ENCODE peak calls at places on chromosomes 2 and 18, in six cellular contexts. One of them, this sample, is unnamed.

GRCh38 chr2:33166287-33166881 is 219.6 kb downstream of the LTBP1 start:
- DNase-seq in PC-3: no peak
- DNase-seq in fibroblast of lung: peak; percentile 74
- DNase-seq in H1: no peak
- DNase-seq in mammary epithelial cell: no peak
- DNase-seq in astrocyte: peak; percentile 69
- DNase-seq in this sample: peak; percentile 78

GRCh38 chr18:61464551-61465102 is 131.4 kb downstream of the CDH20 start:
- DNase-seq in PC-3: no peak
- DNase-seq in fibroblast of lung: peak; percentile 48
- DNase-seq in H1: no peak
- DNase-seq in mammary epithelial cell: no peak
- DNase-seq in astrocyte: peak; percentile 42
- DNase-seq in this sample: no peak

GRCh38 chr2:181813963-181814565 is 77.5 kb upstream of the ITPRID2 start:
- DNase-seq in PC-3: no peak
- DNase-seq in fibroblast of lung: peak; percentile 65
- DNase-seq in H1: no peak
- DNase-seq in mammary epithelial cell: no peak
- DNase-seq in astrocyte: peak; percentile 52
- DNase-seq in this sample: peak; percentile 28

GRCh38 chr2:47232738-47233415 is 77.8 kb upstream of the STPG4 start:
- DNase-seq in PC-3: peak; percentile 19
- DNase-seq in fibroblast of lung: no peak
- DNase-seq in H1: no peak
- DNase-seq in mammary epithelial cell: no peak
- DNase-seq in astrocyte: peak; percentile 23
- DNase-seq in this sample: peak; percentile 45

GRCh38 chr2:43131051-43131889 is 95.1 kb downstream of the ZFP36L2 start:
- DNase-seq in PC-3: peak; percentile 94
- DNase-seq in fibroblast of lung: peak; percentile 95
- DNase-seq in H1: no peak
- DNase-seq in mammary epithelial cell: peak; percentile 99
- DNase-seq in astrocyte: peak; percentile 91
- DNase-seq in this sample: no peak

GRCh38 chr2:25323042-25323514 is 18.6 kb downstream of the DNMT3A start:
- DNase-seq in PC-3: no peak
- DNase-seq in fibroblast of lung: peak; percentile 49
- DNase-seq in H1: peak; percentile 85
- DNase-seq in mammary epithelial cell: no peak
- DNase-seq in astrocyte: peak; percentile 27
- DNase-seq in this sample: no peak

GRCh38 chr18:49015886-49016647 is 65.3 kb upstream of the SMAD7 start:
- DNase-seq in PC-3: no peak
- DNase-seq in fibroblast of lung: no peak
- DNase-seq in H1: peak; percentile 35
- DNase-seq in mammary epithelial cell: no peak
- DNase-seq in astrocyte: no peak
- DNase-seq in this sample: no peak

GRCh38 chr2:63710732-63711131 is 122.0 kb downstream of the MDH1 start:
- DNase-seq in PC-3: no peak
- DNase-seq in fibroblast of lung: no peak
- DNase-seq in H1: no peak
- DNase-seq in mammary epithelial cell: no peak
- DNase-seq in astrocyte: no peak
- DNase-seq in this sample: no peak

GRCh38 chr2:31333527-31334183 is 80.9 kb downstream of the XDH start:
- DNase-seq in PC-3: peak; percentile 94
- DNase-seq in fibroblast of lung: peak; percentile 68
- DNase-seq in H1: peak; percentile 92
- DNase-seq in mammary epithelial cell: peak; percentile 82
- DNase-seq in astrocyte: peak; percentile 57
- DNase-seq in this sample: peak; percentile 39

GRCh38 chr2:28160986-28161425 is 231.7 kb upstream of the FOSL2 start:
- DNase-seq in PC-3: peak; percentile 14
- DNase-seq in fibroblast of lung: peak; percentile 96
- DNase-seq in H1: no peak
- DNase-seq in mammary epithelial cell: peak; percentile 44
- DNase-seq in astrocyte: peak; percentile 96
- DNase-seq in this sample: peak; percentile 72

GRCh38 chr2:152657042-152657441 is 60.2 kb downstream of the PRPF40A start:
- DNase-seq in PC-3: peak; percentile 37
- DNase-seq in fibroblast of lung: no peak
- DNase-seq in H1: no peak
- DNase-seq in mammary epithelial cell: peak; percentile 40
- DNase-seq in astrocyte: no peak
- DNase-seq in this sample: no peak

GRCh38 chr2:159084395-159085370 is 116.2 kb downstream of the TANC1 start:
- DNase-seq in PC-3: no peak
- DNase-seq in fibroblast of lung: peak; percentile 93
- DNase-seq in H1: no peak
- DNase-seq in mammary epithelial cell: no peak
- DNase-seq in astrocyte: peak; percentile 93
- DNase-seq in this sample: no peak

GRCh38 chr2:6362671-6363450 is 502.8 kb downstream of the CMPK2 start:
- DNase-seq in PC-3: no peak
- DNase-seq in fibroblast of lung: no peak
- DNase-seq in H1: no peak
- DNase-seq in mammary epithelial cell: no peak
- DNase-seq in astrocyte: no peak
- DNase-seq in this sample: no peak

GRCh38 chr2:109736177-109736827 is 57.8 kb upstream of the RGPD5 start:
- DNase-seq in PC-3: peak; percentile 77
- DNase-seq in fibroblast of lung: peak; percentile 53
- DNase-seq in H1: no peak
- DNase-seq in mammary epithelial cell: peak; percentile 36
- DNase-seq in astrocyte: peak; percentile 34
- DNase-seq in this sample: peak; percentile 32

GRCh38 chr2:178306351-178307073 is 112.2 kb downstream of the OSBPL6 start:
- DNase-seq in PC-3: peak; percentile 67
- DNase-seq in fibroblast of lung: no peak
- DNase-seq in H1: peak; percentile 72
- DNase-seq in mammary epithelial cell: peak; percentile 35
- DNase-seq in astrocyte: no peak
- DNase-seq in this sample: no peak

GRCh38 chr2:72919414-72920316 is 2.3 kb downstream of the EMX1 start:
- DNase-seq in PC-3: no peak
- DNase-seq in fibroblast of lung: no peak
- DNase-seq in H1: peak; percentile 75
- DNase-seq in mammary epithelial cell: no peak
- DNase-seq in astrocyte: no peak
- DNase-seq in this sample: no peak

GRCh38 chr2:180520206-180520605 is 460.2 kb upstream of the UBE2E3 start:
- DNase-seq in PC-3: peak; percentile 56
- DNase-seq in fibroblast of lung: no peak
- DNase-seq in H1: no peak
- DNase-seq in mammary epithelial cell: peak; percentile 36
- DNase-seq in astrocyte: no peak
- DNase-seq in this sample: no peak

GRCh38 chr2:239255218-239255617 is 145.6 kb downstream of the HDAC4 start:
- DNase-seq in PC-3: no peak
- DNase-seq in fibroblast of lung: no peak
- DNase-seq in H1: no peak
- DNase-seq in mammary epithelial cell: no peak
- DNase-seq in astrocyte: no peak
- DNase-seq in this sample: no peak

GRCh38 chr18:13613591-13614317 is 112.6 kb downstream of the FAM210A start:
- DNase-seq in PC-3: no peak
- DNase-seq in fibroblast of lung: no peak
- DNase-seq in H1: no peak
- DNase-seq in mammary epithelial cell: no peak
- DNase-seq in astrocyte: no peak
- DNase-seq in this sample: no peak

GRCh38 chr18:40121001-40121400 is 1834.0 kb upstream of the PIK3C3 start:
- DNase-seq in PC-3: no peak
- DNase-seq in fibroblast of lung: no peak
- DNase-seq in H1: no peak
- DNase-seq in mammary epithelial cell: peak; percentile 2
- DNase-seq in astrocyte: no peak
- DNase-seq in this sample: no peak

DNA sequence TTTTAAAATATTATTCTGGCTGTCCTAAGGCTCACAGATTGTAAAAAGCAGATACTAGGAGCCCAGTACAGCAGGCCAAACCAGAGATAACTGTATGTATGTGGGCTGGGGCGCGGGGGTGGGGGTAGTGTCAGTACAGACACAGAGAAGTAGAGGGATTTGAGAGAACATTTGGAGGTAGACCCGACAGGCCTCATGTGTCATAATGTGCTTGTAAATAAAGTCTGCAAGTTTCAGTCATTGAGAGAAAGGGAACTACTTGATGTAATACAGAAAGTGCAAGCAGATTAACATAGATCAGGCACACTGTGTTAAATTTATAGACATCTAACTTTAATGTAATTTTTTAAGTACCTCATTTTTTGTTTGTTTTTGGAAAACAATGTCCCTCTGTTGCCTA is 7.4 kb upstream of the POLI start:
- DNase-seq in PC-3: no peak
- DNase-seq in fibroblast of lung: no peak
- DNase-seq in H1: no peak
- DNase-seq in mammary epithelial cell: no peak
- DNase-seq in astrocyte: no peak
- DNase-seq in this sample: no peak
- H3K9ac ChIP-seq in PC-3: no peak overlapping the region
- H3K9ac ChIP-seq in fibroblast of lung: no peak overlapping the region
- H3K9ac ChIP-seq in H1: no peak overlapping the region
- H3K9ac ChIP-seq in mammary epithelial cell: no peak overlapping the region
- H3K9ac ChIP-seq in astrocyte: no peak overlapping the region
- H3K9ac ChIP-seq in this sample: no peak overlapping the region

GRCh38 chr18:76476665-76477561 is 18.1 kb downstream of the ZNF516 start:
- DNase-seq in PC-3: peak; percentile 70
- DNase-seq in fibroblast of lung: peak; percentile 96
- DNase-seq in H1: no peak
- DNase-seq in mammary epithelial cell: no peak
- DNase-seq in astrocyte: peak; percentile 95
- DNase-seq in this sample: no peak
- H3K4me3 ChIP-seq in PC-3: peak overlapping the region; percentile 56
- H3K4me3 ChIP-seq in fibroblast of lung: peak overlapping the region; percentile 65
- H3K4me3 ChIP-seq in H1: no peak overlapping the region
- H3K4me3 ChIP-seq in mammary epithelial cell: no peak overlapping the region
- H3K4me3 ChIP-seq in astrocyte: peak overlapping the region; percentile 51
- H3K4me3 ChIP-seq in this sample: peak overlapping the region; percentile 62

GRCh38 chr2:226799976-226800940 is 638 bp upstream of the IRS1 start:
- DNase-seq in PC-3: peak; percentile 54
- DNase-seq in fibroblast of lung: peak; percentile 34
- DNase-seq in H1: peak; percentile 46
- DNase-seq in mammary epithelial cell: no peak
- DNase-seq in astrocyte: no peak
- DNase-seq in this sample: no peak
- TF ChIP-seq EZH2 in PC-3: no peak
- TF ChIP-seq EZH2 in fibroblast of lung: no peak
- TF ChIP-seq EZH2 in H1: no peak
- TF ChIP-seq EZH2 in mammary epithelial cell: no peak
- TF ChIP-seq EZH2 in astrocyte: no peak
- TF ChIP-seq EZH2 in this sample: no peak

GRCh38 chr2:231376857-231377256 is 18.7 kb upstream of the B3GNT7 start:
- DNase-seq in PC-3: no peak
- DNase-seq in fibroblast of lung: no peak
- DNase-seq in H1: no peak
- DNase-seq in mammary epithelial cell: no peak
- DNase-seq in astrocyte: no peak
- DNase-seq in this sample: no peak
- H3K9ac ChIP-seq in PC-3: no peak overlapping the region
- H3K9ac ChIP-seq in fibroblast of lung: no peak overlapping the region
- H3K9ac ChIP-seq in H1: no peak overlapping the region
- H3K9ac ChIP-seq in mammary epithelial cell: no peak overlapping the region
- H3K9ac ChIP-seq in astrocyte: no peak overlapping the region
- H3K9ac ChIP-seq in this sample: no peak overlapping the region

DNA sequence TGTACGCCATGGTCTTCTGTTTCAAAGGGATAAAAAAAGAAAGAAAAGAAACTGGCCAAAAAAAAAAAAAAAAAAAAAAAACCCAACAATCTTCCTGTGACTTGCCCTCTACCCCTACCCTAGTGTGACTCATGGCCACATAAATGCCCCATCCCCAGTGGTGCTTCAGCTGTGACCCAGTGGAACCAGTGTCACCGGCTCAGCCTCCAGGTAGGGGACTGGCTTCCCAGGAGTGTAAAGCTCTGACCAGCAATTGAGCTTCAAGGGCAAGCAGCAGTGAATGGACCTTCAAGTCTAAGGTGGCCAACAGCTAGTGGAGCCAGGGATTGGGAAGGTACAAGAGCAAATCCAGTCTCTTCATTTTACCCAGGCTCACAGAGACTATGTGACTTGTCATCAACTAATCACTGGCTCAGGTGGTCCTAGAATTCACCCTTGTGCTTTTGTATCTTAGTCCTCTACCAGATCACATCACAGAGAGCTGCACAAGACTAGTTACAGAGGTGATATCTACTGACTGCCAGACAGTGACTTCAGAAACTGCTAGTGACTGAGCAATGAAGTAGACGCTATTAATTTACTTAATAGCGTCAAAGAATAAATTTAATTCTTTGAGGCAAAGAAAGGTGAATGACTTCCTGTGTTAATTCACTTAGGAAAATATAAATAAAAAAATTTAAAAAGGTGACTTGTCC is 1.3 kb upstream of the TGFBRAP1 start:
- DNase-seq in PC-3: peak; percentile 60
- DNase-seq in fibroblast of lung: no peak
- DNase-seq in H1: no peak
- DNase-seq in mammary epithelial cell: no peak
- DNase-seq in astrocyte: no peak
- DNase-seq in this sample: no peak
- H3K4me3 ChIP-seq in PC-3: no peak overlapping the region
- H3K4me3 ChIP-seq in fibroblast of lung: no peak overlapping the region
- H3K4me3 ChIP-seq in H1: no peak overlapping the region
- H3K4me3 ChIP-seq in mammary epithelial cell: no peak overlapping the region
- H3K4me3 ChIP-seq in astrocyte: no peak overlapping the region
- H3K4me3 ChIP-seq in this sample: no peak overlapping the region

GRCh38 chr18:57352761-57353136 is 392 bp downstream of the ST8SIA3 start:
- DNase-seq in PC-3: no peak
- DNase-seq in fibroblast of lung: no peak
- DNase-seq in H1: peak; percentile 67
- DNase-seq in mammary epithelial cell: no peak
- DNase-seq in astrocyte: no peak
- DNase-seq in this sample: no peak
- TF ChIP-seq EZH2 in PC-3: no peak
- TF ChIP-seq EZH2 in fibroblast of lung: no peak
- TF ChIP-seq EZH2 in H1: no peak
- TF ChIP-seq EZH2 in mammary epithelial cell: peak; percentile 48
- TF ChIP-seq EZH2 in astrocyte: no peak
- TF ChIP-seq EZH2 in this sample: no peak